ENCODE peak calls at places on chromosomes 4 and X, in eight cellular contexts. E is upper lobe of right lung; V is brain microvascular endothelial cell; W is naive thymus-derived CD4-positive, alpha-beta T cell; R is CD4-positive, alpha-beta memory T cell; N is dorsolateral prefrontal cortex; M is uterus; L is HCT116. H is an unnamed sample.

GRCh38 chrX:15882704-15883539 is 28.3 kb upstream of the AP1S2 start:
- DNase-seq in M (no peak), E (no peak), N (no peak), R (no peak), W (no peak), V (peak), L (no peak), H (peak)

GRCh38 chr4:146269228-146269653 is 54.9 kb downstream of the REELD1 start:
- DNase-seq in N (no peak), E (no peak), W (no peak), V (no peak), M (no peak), R (no peak), L (no peak), H (no peak)

GRCh38 chrX:23341452-23341851 is 6.8 kb downstream of the PTCHD1 start:
- DNase-seq in N (no peak), R (no peak), W (no peak), V (no peak), E (no peak), M (no peak), L (no peak), H (no peak)

GRCh38 chr4:124135409-124135813 is 577.1 kb downstream of the ANKRD50 start:
- DNase-seq in E (no peak), L (no peak), W (no peak), R (no peak), M (no peak), N (no peak), V (no peak), H (no peak)

GRCh38 chr4:125313497-125313896 is 1.3 kb upstream of the FAT4 start:
- DNase-seq in N (no peak), M (peak), R (no peak), W (peak), E (no peak), V (peak), L (peak), H (peak)

GRCh38 chr4:103032575-103032974 is 13.1 kb upstream of the SLC9B1 start:
- DNase-seq in M (no peak), W (no peak), V (peak), N (no peak), R (no peak), L (peak), E (no peak), H (no peak)

GRCh38 chr4:145045180-145045579 is 52.8 kb downstream of the ANAPC10 start:
- DNase-seq in V (no peak), M (no peak), E (no peak), R (no peak), N (no peak), W (no peak), L (no peak), H (no peak)

GRCh38 chrX:12497832-12498591 is 293.2 kb upstream of the PRPS2 start:
- DNase-seq in N (no peak), V (no peak), E (no peak), L (no peak), M (no peak), W (no peak), R (no peak), H (no peak)

GRCh38 chrX:106467422-106467821 is 144.4 kb upstream of the RADX start:
- DNase-seq in R (no peak), V (no peak), L (no peak), N (no peak), W (no peak), M (no peak), E (no peak), H (no peak)

GRCh38 chr4:20761826-20762225 is 61.6 kb downstream of the PACRGL start:
- DNase-seq in V (no peak), W (no peak), E (no peak), L (no peak), N (no peak), M (no peak), R (no peak), H (no peak)

GRCh38 chrX:25010784-25011588 is 4.8 kb downstream of the ARX start:
- DNase-seq in W (no peak), L (no peak), V (no peak), M (no peak), R (no peak), E (no peak), N (no peak), H (no peak)

GRCh38 chrX:67544871-67545771 is 1.3 kb downstream of the AR start:
- DNase-seq in M (peak), R (no peak), E (peak), L (no peak), W (no peak), N (no peak), V (peak), H (peak)

GRCh38 chr4:123587983-123588494 is 191.4 kb downstream of the SPRY1 start:
- DNase-seq in W (no peak), M (no peak), L (peak), N (no peak), R (no peak), V (peak), E (no peak), H (peak)

GRCh38 chrX:31098081-31098480 is 26.2 kb upstream of the FTHL17 start:
- DNase-seq in R (no peak), W (no peak), E (no peak), V (no peak), M (no peak), L (no peak), N (no peak), H (no peak)

GRCh38 chr4:26083987-26084386 is 170.0 kb downstream of the SMIM20 start:
- DNase-seq in W (no peak), V (peak), L (peak), M (peak), R (no peak), E (no peak), N (no peak), H (peak)

GRCh38 chr4:165398570-165398969 is 19.8 kb downstream of the CPE start:
- DNase-seq in W (no peak), E (no peak), V (peak), N (no peak), R (no peak), L (peak), M (no peak), H (no peak)

GRCh38 chrX:118261136-118261535 is 84.8 kb upstream of the WDR44 start:
- DNase-seq in R (no peak), V (no peak), N (no peak), M (no peak), E (no peak), L (no peak), W (no peak), H (no peak)

DNA sequence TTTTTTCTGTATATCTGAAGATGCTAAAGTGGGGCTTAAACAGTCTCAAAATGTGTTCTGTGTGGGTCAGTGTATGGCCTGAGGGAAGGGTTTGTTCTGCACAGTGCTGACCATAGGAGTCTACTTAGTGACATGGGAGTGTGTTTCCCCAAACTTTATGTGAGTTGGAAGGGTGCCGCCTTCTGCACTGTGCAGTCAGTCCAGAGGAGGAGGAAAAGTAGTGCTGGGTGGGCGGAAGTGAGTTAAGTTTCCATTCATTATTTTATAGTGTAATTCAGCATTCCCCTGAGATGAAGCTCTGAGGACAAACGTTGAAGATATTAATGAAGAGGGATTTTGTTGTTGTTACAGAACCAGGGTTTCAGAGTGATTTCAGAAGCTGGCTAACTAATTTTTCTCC is 2.9 kb downstream of the CHST7 start:
- DNase-seq in R (no peak), W (no peak), V (no peak), N (no peak), M (peak), E (no peak), L (no peak), H (no peak)
- H3K4me3 ChIP-seq in R (peak), W (no peak), V (peak), N (no peak), M (peak), E (peak), L (no peak), H (no peak)

GRCh38 chr4:101306764-101307615 is 40.3 kb downstream of the PPP3CA start:
- DNase-seq in L (no peak), V (no peak), W (no peak), R (no peak), M (no peak), E (no peak), N (no peak), H (no peak)
- H3K4me3 ChIP-seq in L (no peak), V (no peak), W (no peak), R (no peak), M (no peak), E (peak), N (no peak), H (peak)

GRCh38 chrX:38803609-38804480 is 2.6 kb downstream of the MID1IP1 start:
- DNase-seq in V (no peak), N (peak), R (peak), W (no peak), L (peak), M (peak), E (peak), H (peak)

GRCh38 chrX:38800981-38801845 is at the start of gene MID1IP1:
- DNase-seq in L (peak), N (peak), R (peak), M (peak), W (peak), E (peak), V (peak), H (no peak)

GRCh38 chrX:38804481-38805293 is 3.4 kb downstream of the MID1IP1 start:
- DNase-seq in L (no peak), E (peak), R (peak), M (peak), V (no peak), W (peak), N (peak), H (peak)

GRCh38 chrX:38805294-38806053 is 4.2 kb downstream of the MID1IP1 start:
- DNase-seq in M (peak), N (peak), E (peak), R (peak), V (no peak), L (no peak), W (peak), H (peak)

DNA sequence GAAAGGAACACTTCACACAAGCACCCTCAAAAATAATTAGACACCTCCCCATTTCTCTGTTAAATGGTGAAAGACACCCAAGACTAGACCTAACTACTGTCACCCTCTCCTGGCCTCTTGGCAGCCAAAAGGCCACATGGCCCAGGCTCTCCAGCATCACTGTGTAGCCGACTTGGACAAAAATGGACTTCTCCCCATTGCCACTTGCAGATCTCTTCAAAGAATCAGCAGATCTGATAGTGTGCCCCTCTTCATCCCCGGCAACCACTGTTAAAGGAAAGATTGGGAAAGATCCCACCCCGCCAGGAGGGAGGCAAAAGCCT is 2.0 kb downstream of the MID1IP1 start:
- DNase-seq in N (no peak), W (no peak), M (no peak), L (no peak), V (no peak), R (no peak), E (no peak), H (no peak)
- H3K4me3 ChIP-seq in N (peak), W (peak), M (peak), L (peak), V (peak), R (peak), E (peak), H (peak)

GRCh38 chrX:33210156-33210555 is 1.2 kb downstream of the DMD start:
- DNase-seq in E (no peak), W (no peak), R (no peak), L (no peak), N (no peak), M (no peak), V (no peak), H (no peak)
- H3K4me3 ChIP-seq in E (peak), W (no peak), R (no peak), L (no peak), N (peak), M (peak), V (peak), H (peak)

GRCh38 chrX:9928083-9928482 is 39.1 kb upstream of the CLDN34 start:
- DNase-seq in R (no peak), N (peak), W (no peak), E (no peak), M (no peak), V (no peak), L (no peak), H (no peak)
- H3K4me3 ChIP-seq in R (no peak), N (no peak), W (no peak), E (no peak), M (no peak), V (no peak), L (no peak), H (no peak)

GRCh38 chrX:154011376-154012335 is 8.0 kb downstream of the IRAK1 start:
- DNase-seq in W (no peak), E (no peak), V (no peak), N (no peak), M (no peak), R (no peak), L (no peak), H (no peak)
- H3K4me3 ChIP-seq in W (no peak), E (no peak), V (no peak), N (no peak), M (no peak), R (no peak), L (no peak), H (no peak)

GRCh38 chr4:110622841-110623709 is at the start of gene PITX2:
- DNase-seq in L (peak), W (no peak), E (peak), R (no peak), M (peak), N (no peak), V (peak), H (peak)
- H3K4me3 ChIP-seq in L (peak), W (no peak), E (peak), R (no peak), M (peak), N (peak), V (peak), H (peak)

GRCh38 chr4:76993787-76994641 is 44.5 kb downstream of the SEPTIN11 start:
- DNase-seq in V (no peak), E (no peak), N (no peak), W (peak), R (peak), M (no peak), L (no peak), H (no peak)
- H3K4me3 ChIP-seq in V (no peak), E (no peak), N (no peak), W (peak), R (peak), M (no peak), L (no peak), H (no peak)

DNA sequence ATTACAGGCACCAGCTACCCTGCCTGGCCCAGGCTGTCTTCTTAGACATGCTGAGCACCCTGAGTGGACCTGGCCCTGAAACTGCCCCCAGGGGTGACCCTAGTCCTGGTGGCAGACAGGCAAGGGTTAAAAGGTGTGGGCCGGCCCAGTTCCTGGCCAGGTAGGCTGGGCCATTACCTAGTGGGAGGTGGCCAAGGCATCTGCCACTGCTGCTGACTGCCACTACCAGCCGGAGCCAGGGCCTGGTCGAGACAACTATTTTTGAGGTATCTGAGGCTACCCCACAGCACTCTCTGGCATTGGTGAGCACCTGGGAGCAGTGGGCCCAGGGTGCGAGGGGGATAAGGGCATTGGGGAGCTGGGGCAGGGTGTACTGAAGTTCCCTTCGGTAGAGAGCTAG is at the start of gene CCDC120:
- DNase-seq in V (no peak), N (no peak), W (no peak), E (peak), R (no peak), L (no peak), M (no peak), H (no peak)
- H3K4me3 ChIP-seq in V (no peak), N (no peak), W (no peak), E (peak), R (no peak), L (peak), M (no peak), H (no peak)

DNA sequence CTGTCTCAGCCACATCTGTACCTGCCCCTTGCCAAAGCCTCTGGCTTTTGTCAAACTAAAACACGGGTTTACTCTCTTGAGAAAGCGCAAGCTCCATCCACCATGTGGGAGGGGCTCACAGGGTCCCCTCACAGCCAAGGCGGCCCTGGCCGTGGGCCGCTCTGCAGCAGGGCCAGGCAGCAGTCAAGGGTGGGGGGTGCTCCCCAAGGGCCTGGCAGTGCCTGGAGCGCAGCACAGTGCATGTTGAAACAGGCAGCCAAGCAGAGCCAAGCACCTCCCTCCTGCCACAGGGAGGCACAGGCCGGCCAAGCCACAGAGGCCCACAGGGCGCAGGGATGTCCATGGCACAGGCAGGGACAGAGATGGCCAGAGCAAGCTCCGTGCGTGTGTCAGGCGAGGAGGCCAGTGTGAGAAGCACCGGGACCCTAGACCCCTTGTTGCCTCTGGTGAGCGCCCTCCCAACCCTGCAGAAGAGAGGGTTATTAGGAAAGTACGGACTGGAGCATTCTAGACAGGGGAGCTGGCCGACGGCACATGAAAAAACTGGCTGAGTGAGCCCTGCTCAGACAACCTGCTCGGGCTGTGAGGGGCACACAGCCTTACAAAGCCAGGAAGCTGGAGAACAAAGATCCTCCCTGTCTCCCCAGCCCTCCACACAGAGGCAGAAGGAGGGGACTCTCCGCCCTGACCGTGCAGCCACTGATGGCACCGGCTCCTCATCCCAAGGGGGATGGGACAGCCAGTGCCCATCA is 39.0 kb downstream of the FAM53A start:
- DNase-seq in L (no peak), V (peak), E (peak), M (peak), R (no peak), N (peak), W (no peak), H (no peak)
- H3K4me3 ChIP-seq in L (no peak), V (peak), E (no peak), M (no peak), R (no peak), N (peak), W (no peak), H (no peak)

H was measured in MG63.